ENCODE peak calls at places on chromosomes 12 and 14, in eight cellular contexts. H is lower lobe of right lung; V is IMR-90; E is CD4-positive, alpha-beta memory T cell; Q is thyroid gland; Y is PC-3; S is uterus; R is H1. P is an unnamed sample.

GRCh38 chr14:67814826-67815225 is 1.6 kb downstream of the ZFYVE26 start:
- DNase-seq in V (no peak), E (no peak), H (no peak), Q (no peak), S (no peak), R (no peak), Y (no peak), P (no peak)

GRCh38 chr14:42429401-42429800 is 822.7 kb downstream of the LRFN5 start:
- DNase-seq in Y (no peak), S (no peak), Q (no peak), R (no peak), E (no peak), H (no peak), V (no peak), P (no peak)

GRCh38 chr12:60335765-60336164 is 739.9 kb downstream of the SLC16A7 start:
- DNase-seq in Q (no peak), E (no peak), H (no peak), S (no peak), V (peak; percentile 67), Y (peak; percentile 88), R (no peak), P (no peak)

GRCh38 chr12:65881965-65882413 is 57.7 kb downstream of the HMGA2 start:
- DNase-seq in R (no peak), S (peak; percentile 75), V (peak; percentile 38), H (peak; percentile 79), Y (no peak), E (no peak), Q (peak; percentile 94), P (no peak)

GRCh38 chr12:32889073-32889760 is 7.4 kb downstream of the PKP2 start:
- DNase-seq in H (no peak), E (no peak), V (no peak), R (no peak), S (no peak), Q (no peak), Y (no peak), P (no peak)

GRCh38 chr14:23142826-23143225 is 23.8 kb upstream of the CEBPE start:
- DNase-seq in Y (no peak), Q (no peak), S (no peak), V (no peak), E (no peak), H (no peak), R (no peak), P (no peak)

GRCh38 chr12:105355752-105356151 is 25.3 kb downstream of the C12orf75 start:
- DNase-seq in R (no peak), Y (peak; percentile 30), V (peak; percentile 72), S (no peak), Q (no peak), E (no peak), H (no peak), P (no peak)

GRCh38 chr12:6961278-6961694 is 9.2 kb downstream of the PHB2 start:
- DNase-seq in Y (no peak), H (peak; percentile 91), S (peak; percentile 81), R (no peak), V (no peak), E (peak; percentile 98), Q (peak; percentile 36), P (peak; percentile 69)

GRCh38 chr14:71551291-71551955 is 380.8 kb upstream of the RGS6 start:
- DNase-seq in Q (no peak), E (no peak), H (no peak), S (no peak), V (peak; percentile 84), R (no peak), Y (no peak), P (no peak)

GRCh38 chr14:95337052-95337595 is 17.4 kb upstream of the CLMN start:
- DNase-seq in Y (no peak), V (no peak), R (no peak), H (no peak), Q (no peak), E (no peak), S (no peak), P (no peak)

GRCh38 chr12:128970941-128971340 is 117.7 kb downstream of the GLT1D1 start:
- DNase-seq in S (no peak), Q (no peak), R (no peak), V (no peak), Y (no peak), H (no peak), E (no peak), P (no peak)

GRCh38 chr12:49489720-49490119 is 49.1 kb upstream of the KCNH3 start:
- DNase-seq in R (no peak), Y (peak; percentile 75), E (no peak), H (no peak), Q (no peak), V (peak; percentile 92), S (no peak), P (no peak)

GRCh38 chr12:24111101-24111500 is 161.6 kb upstream of the SOX5 start:
- DNase-seq in Q (no peak), Y (no peak), H (no peak), S (no peak), V (peak; percentile 79), E (no peak), R (no peak), P (no peak)

GRCh38 chr12:3897400-3897910 is 24.3 kb upstream of the PARP11 start:
- DNase-seq in R (no peak), E (peak; percentile 47), Q (no peak), Y (no peak), S (no peak), V (no peak), H (no peak), P (peak; percentile 50)

GRCh38 chr14:50044040-50044651 is 72.2 kb downstream of the VCPKMT start:
- DNase-seq in Q (no peak), Y (no peak), E (no peak), S (no peak), V (no peak), H (no peak), R (no peak), P (no peak)

GRCh38 chr12:67798763-67799162 is 150.2 kb downstream of the DYRK2 start:
- DNase-seq in Y (peak; percentile 9), V (no peak), H (no peak), E (no peak), Q (no peak), R (no peak), S (no peak), P (no peak)

GRCh38 chr12:67797316-67797741 is 148.8 kb downstream of the DYRK2 start:
- DNase-seq in Q (no peak), Y (no peak), S (no peak), H (no peak), V (peak; percentile 57), E (no peak), R (no peak), P (no peak)

GRCh38 chr12:67795235-67795634 is 146.7 kb downstream of the DYRK2 start:
- DNase-seq in H (no peak), E (no peak), V (peak; percentile 35), Y (peak; percentile 60), Q (no peak), S (no peak), R (no peak), P (no peak)

GRCh38 chr12:67794151-67794550 is 145.6 kb downstream of the DYRK2 start:
- DNase-seq in Y (no peak), H (no peak), R (no peak), S (no peak), E (no peak), V (peak; percentile 84), Q (no peak), P (no peak)

GRCh38 chr12:67797769-67798168 is 149.2 kb downstream of the DYRK2 start:
- DNase-seq in E (no peak), Y (no peak), V (peak; percentile 11), H (no peak), Q (no peak), S (no peak), R (no peak), P (no peak)
- H3K27ac ChIP-seq in E (no peak overlapping the region), Y (no peak overlapping the region), V (no peak overlapping the region), H (no peak overlapping the region), Q (no peak overlapping the region), S (no peak overlapping the region), R (no peak overlapping the region), P (no peak overlapping the region)

GRCh38 chr12:119676573-119676972 is 8.6 kb downstream of the PRKAB1 start:
- DNase-seq in E (no peak), Y (no peak), R (no peak), Q (no peak), V (no peak), S (no peak), H (no peak), P (no peak)

GRCh38 chr12:119679490-119679889 is 11.6 kb downstream of the PRKAB1 start:
- DNase-seq in S (no peak), R (no peak), Q (no peak), E (no peak), Y (no peak), V (no peak), H (no peak), P (no peak)

GRCh38 chr12:119679081-119679480 is 11.1 kb downstream of the PRKAB1 start:
- DNase-seq in V (no peak), R (no peak), Q (no peak), E (no peak), H (no peak), S (no peak), Y (no peak), P (no peak)

GRCh38 chr12:119676022-119676421 is 8.1 kb downstream of the PRKAB1 start:
- DNase-seq in V (no peak), S (no peak), Y (no peak), E (no peak), Q (no peak), H (no peak), R (no peak), P (no peak)

DNA sequence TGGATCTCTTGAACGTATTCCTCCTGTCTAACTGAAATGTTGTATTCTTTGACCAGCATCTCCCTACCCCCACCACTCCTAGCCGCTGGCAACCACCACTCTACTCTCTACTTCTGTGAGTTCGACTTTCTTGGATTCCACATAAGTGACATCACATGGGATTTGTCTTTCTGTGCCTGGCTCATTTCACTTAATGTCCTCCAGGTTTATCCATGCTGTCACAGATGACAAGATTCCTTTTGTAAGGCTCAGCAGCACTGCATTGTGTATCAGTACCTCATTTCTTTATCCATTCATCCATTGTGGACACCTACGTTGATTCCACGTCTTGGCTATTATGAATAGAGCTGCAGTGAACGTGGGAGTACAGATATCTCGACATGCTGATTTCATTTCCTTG is 10.5 kb downstream of the PRKAB1 start:
- DNase-seq in R (no peak), Y (no peak), H (no peak), E (no peak), Q (no peak), S (no peak), V (no peak), P (no peak)
- H3K36me3 ChIP-seq in R (peaks cover 73% of the 10 kb centered on the region), Y (peaks cover 76% of the 10 kb centered on the region), H (peaks cover 89% of the 10 kb centered on the region), E (peaks cover 80% of the 10 kb centered on the region), Q (peaks cover 72% of the 10 kb centered on the region), S (no peaks in the 10 kb centered on the region), V (peaks cover 71% of the 10 kb centered on the region), P (peaks cover 22% of the 10 kb centered on the region)

GRCh38 chr12:46266869-46267617 is 1.8 kb downstream of the SLC38A1 start:
- DNase-seq in S (peak; percentile 46), Y (peak; percentile 48), R (peak; percentile 66), E (peak; percentile 91), Q (peak; percentile 73), V (peak; percentile 64), H (peak; percentile 76), P (peak; percentile 84)
- H3K4me1 ChIP-seq in S (no peaks in the 10 kb centered on the region), Y (peaks cover 58% of the 10 kb centered on the region), R (peaks cover 22% of the 10 kb centered on the region), E (peaks cover 71% of the 10 kb centered on the region), Q (peaks cover 48% of the 10 kb centered on the region), V (peaks cover 20% of the 10 kb centered on the region), H (peaks cover 41% of the 10 kb centered on the region), P (peaks cover 52% of the 10 kb centered on the region)

DNA sequence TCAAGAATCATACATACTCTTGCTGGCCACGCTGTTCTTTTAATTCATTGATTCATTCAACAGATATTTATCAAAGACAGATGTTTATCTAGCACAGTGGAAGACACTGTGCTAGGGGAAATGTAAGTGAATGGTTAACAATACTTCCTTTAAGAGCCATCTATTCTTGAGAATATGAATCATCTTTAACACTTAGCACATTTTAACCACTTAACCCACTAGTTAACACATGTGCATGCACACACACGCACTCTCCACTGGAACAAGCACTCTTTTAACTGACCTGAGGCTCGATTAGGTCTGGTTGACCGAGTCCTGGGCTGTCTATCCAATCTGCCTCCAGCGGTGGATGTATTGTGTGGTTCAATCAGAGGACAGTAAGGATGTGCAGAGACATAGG is 34.6 kb downstream of the LMNTD1 start:
- DNase-seq in S (no peak), Q (no peak), R (no peak), H (no peak), Y (no peak), V (peak; percentile 61), E (no peak), P (no peak)
- H3K27ac ChIP-seq in S (no peak overlapping the region), Q (no peak overlapping the region), R (no peak overlapping the region), H (no peak overlapping the region), Y (no peak overlapping the region), V (no peak overlapping the region), E (no peak overlapping the region), P (no peak overlapping the region)